ENCODE peak calls at places on chromosomes 12 and 14, in five cellular contexts. R, G, I, L and T are unnamed samples.

GRCh38 chr12:101042211-101042610 is 167.8 kb downstream of the SLC5A8 start:
- DNase-seq in R (no peak), L (no peak), I (no peak), G (no peak), T (peak; percentile 45)

GRCh38 chr14:92507174-92507768 is 6.3 kb upstream of the RIN3 start:
- DNase-seq in L (no peak), G (no peak), R (peak; percentile 65), I (no peak), T (peak; percentile 34)

GRCh38 chr14:20608383-20609095 is 17.4 kb upstream of the RNASE12 start:
- DNase-seq in L (no peak), I (no peak), G (no peak), R (no peak), T (no peak)

GRCh38 chr12:105041186-105041585 is 43.1 kb downstream of the ALDH1L2 start:
- DNase-seq in G (peak; percentile 75), L (peak; percentile 56), I (no peak), R (no peak), T (no peak)

GRCh38 chr12:112962561-112962960 is 15.8 kb upstream of the OAS2 start:
- DNase-seq in R (no peak), L (no peak), G (no peak), I (no peak), T (no peak)

GRCh38 chr14:29955087-29955486 is 27.4 kb upstream of the PRKD1 start:
- DNase-seq in R (no peak), L (no peak), I (peak; percentile 51), G (no peak), T (no peak)

GRCh38 chr12:89799316-89799715 is 90.7 kb upstream of the ATP2B1 start:
- DNase-seq in R (no peak), I (no peak), L (no peak), G (no peak), T (no peak)

GRCh38 chr12:76002598-76003262 is 28.8 kb downstream of the PHLDA1 start:
- DNase-seq in R (no peak), L (no peak), I (no peak), G (no peak), T (no peak)

GRCh38 chr12:94147991-94148840 is at the start of gene PLXNC1:
- DNase-seq in I (peak; percentile 67), L (peak; percentile 68), R (peak; percentile 85), G (peak; percentile 60), T (peak; percentile 41)

GRCh38 chr12:122023339-122024131 is 1.9 kb downstream of the BCL7A start:
- DNase-seq in L (peak; percentile 80), G (peak; percentile 64), R (no peak), I (peak; percentile 65), T (peak; percentile 56)

GRCh38 chr14:105733081-105734065 is 207.0 kb downstream of the TMEM121 start:
- DNase-seq in G (no peak), L (no peak), I (no peak), R (no peak), T (no peak)

GRCh38 chr12:45863332-45863731 is 127.0 kb downstream of the SCAF11 start:
- DNase-seq in I (no peak), R (no peak), G (no peak), L (no peak), T (no peak)

GRCh38 chr14:28755930-28756895 is 10.4 kb upstream of the FOXG1 start:
- DNase-seq in L (no peak), R (no peak), I (no peak), G (no peak), T (no peak)

GRCh38 chr14:28755198-28755794 is 11.3 kb upstream of the FOXG1 start:
- DNase-seq in R (no peak), L (no peak), G (no peak), I (no peak), T (no peak)

GRCh38 chr14:28758253-28758915 is 8.2 kb upstream of the FOXG1 start:
- DNase-seq in L (no peak), R (no peak), G (no peak), I (no peak), T (no peak)

GRCh38 chr14:28757790-28758189 is 8.8 kb upstream of the FOXG1 start:
- DNase-seq in R (no peak), I (no peak), G (no peak), L (no peak), T (no peak)

GRCh38 chr14:28756896-28757570 is 9.6 kb upstream of the FOXG1 start:
- DNase-seq in G (peak; percentile 56), L (peak; percentile 63), R (peak; percentile 30), I (peak; percentile 77), T (peak; percentile 66)
- TF ChIP-seq CTCF in G (peak; percentile 87), L (peak; percentile 89), R (peak; percentile 66), I (peak; percentile 88), T (peak; percentile 87)

GRCh38 chr14:90795744-90796143 is 20.5 kb downstream of the TTC7B start:
- DNase-seq in G (peak; percentile 85), L (peak; percentile 67), R (peak; percentile 59), I (peak; percentile 84), T (peak; percentile 89)
- H3K4me3 ChIP-seq in G (no peak overlapping the region), L (no peak overlapping the region), R (no peak overlapping the region), I (no peak overlapping the region), T (no peak overlapping the region)

GRCh38 chr12:128693771-128694170 is 130.0 kb downstream of the SLC15A4 start:
- DNase-seq in R (no peak), I (no peak), L (no peak), G (no peak), T (no peak)
- TF ChIP-seq CTCF in R (no peak), I (no peak), L (no peak), G (no peak), T (no peak)

GRCh38 chr14:103029936-103030335 is 27.4 kb downstream of the CDC42BPB start:
- DNase-seq in I (no peak), R (no peak), L (no peak), G (no peak), T (no peak)

GRCh38 chr14:103027451-103027850 is 29.9 kb downstream of the CDC42BPB start:
- DNase-seq in R (no peak), I (no peak), G (no peak), L (no peak), T (no peak)

GRCh38 chr14:103028161-103028767 is 29.1 kb downstream of the CDC42BPB start:
- DNase-seq in I (no peak), G (no peak), R (no peak), L (no peak), T (peak; percentile 52)

GRCh38 chr14:103026988-103027387 is 30.4 kb downstream of the CDC42BPB start:
- DNase-seq in R (no peak), L (no peak), G (no peak), I (no peak), T (no peak)

DNA sequence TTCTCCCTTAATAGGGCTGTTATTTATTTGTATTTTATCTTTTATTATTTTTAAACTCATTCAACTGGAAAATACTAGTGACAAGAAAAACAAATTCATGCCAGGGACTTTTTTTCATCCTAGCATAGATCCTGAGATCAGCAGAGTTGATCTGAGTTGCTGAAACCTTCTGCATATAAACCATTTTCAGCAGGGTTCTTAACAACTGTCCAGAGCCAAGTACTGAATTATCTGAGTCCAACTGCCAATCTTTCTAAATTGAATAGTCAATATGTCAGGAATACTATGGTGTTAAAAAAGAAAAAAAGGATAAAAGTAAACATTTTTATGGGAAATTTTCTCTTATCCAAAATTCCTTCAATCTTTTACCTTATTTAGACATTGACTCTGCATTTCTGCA is 28.6 kb downstream of the CDC42BPB start:
- DNase-seq in I (no peak), L (no peak), R (no peak), G (no peak), T (no peak)
- H3K4me3 ChIP-seq in I (no peak overlapping the region), L (no peak overlapping the region), R (no peak overlapping the region), G (no peak overlapping the region), T (no peak overlapping the region)

DNA sequence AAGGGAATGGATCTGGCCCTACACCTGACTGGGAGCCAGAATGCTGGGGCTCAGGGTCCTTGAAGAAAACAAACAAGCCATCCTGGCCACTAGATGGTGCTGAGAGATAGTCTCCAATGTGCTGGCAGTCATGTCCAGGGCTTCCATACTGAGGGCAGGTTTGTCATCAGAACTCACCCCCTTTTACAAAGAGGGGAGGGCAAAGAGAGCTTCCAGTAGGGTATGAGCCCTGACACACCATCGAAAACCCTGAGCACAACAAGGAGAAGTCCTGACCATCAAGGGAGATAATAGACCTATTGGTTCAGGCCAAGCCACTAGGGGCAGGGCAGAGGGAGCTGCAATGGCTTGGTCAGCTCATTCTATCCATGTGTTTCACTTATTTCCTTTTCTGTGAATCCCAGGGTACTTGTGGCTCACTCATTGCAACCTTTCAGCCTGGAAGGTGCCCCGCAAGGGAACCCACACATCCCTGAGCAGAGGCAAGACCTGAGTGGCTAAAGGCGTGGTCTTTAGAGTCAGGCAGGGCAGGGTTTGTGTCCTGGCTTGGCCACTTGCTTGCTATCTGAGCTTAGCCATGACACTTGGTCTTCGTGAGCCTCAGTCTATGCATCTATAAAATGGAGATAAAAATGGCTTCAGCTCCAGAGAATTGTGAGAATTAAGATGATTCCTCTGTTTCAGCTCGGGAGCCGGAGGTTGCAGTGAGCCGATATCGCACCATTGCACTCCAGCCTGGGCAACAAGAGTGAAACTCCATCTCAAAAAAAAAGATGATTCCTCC is 6.2 kb upstream of the PLEKHH1 start:
- DNase-seq in L (peak; percentile 59), R (peak; percentile 70), I (peak; percentile 71), G (peak; percentile 40), T (peak; percentile 73)
- TF ChIP-seq CTCF in L (peak; percentile 55), R (peak; percentile 60), I (peak; percentile 85), G (peak; percentile 67), T (peak; percentile 79)

DNA sequence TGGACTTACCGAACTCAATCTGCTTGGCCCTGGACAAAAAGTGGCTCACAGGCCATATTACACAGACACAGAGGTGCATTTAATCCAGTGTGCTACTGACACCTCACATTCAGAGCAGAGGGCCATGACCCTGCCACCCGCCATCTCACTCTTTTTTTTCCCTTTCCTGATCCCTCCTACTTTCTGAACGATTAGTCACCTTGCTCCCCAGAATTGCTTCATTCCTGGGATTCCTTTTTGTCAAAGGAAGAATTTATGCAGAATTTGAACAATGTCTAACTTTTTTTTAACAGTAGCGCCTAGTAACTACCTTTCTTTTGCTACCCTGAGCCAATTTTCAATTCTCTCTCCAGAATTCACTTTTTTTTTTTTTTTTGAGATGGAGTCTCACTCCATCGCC is 4.6 kb downstream of the PKP2 start:
- DNase-seq in G (peak; percentile 59), I (peak; percentile 56), L (peak; percentile 58), R (no peak), T (peak; percentile 68)
- H3K4me3 ChIP-seq in G (no peak overlapping the region), I (no peak overlapping the region), L (no peak overlapping the region), R (no peak overlapping the region), T (no peak overlapping the region)

GRCh38 chr12:69880566-69880965 is 55.5 kb downstream of the MYRFL start:
- DNase-seq in G (peak; percentile 53), I (peak; percentile 50), L (no peak), R (peak; percentile 23), T (peak; percentile 29)
- TF ChIP-seq CTCF in G (peak; percentile 22), I (peak; percentile 39), L (no peak), R (no peak), T (peak; percentile 18)